ENCODE peak calls at places on chromosome 21, in seven cellular contexts. F, X, L, O, D, E and Z are unnamed samples. For H3K9me3 and H3K36me3, the result is how much of the 10 kb centered on the place peaks cover.

GRCh38 chr21:42309753-42310213 is 5.4 kb downstream of the TFF3 start:
- DNase-seq in F (peak), E (peak), L (peak), X (no peak), D (peak), O (peak), Z (no peak)

GRCh38 chr21:39705849-39706248 is 39.1 kb upstream of the IGSF5 start:
- DNase-seq in D (no peak), L (no peak), E (no peak), X (no peak), O (peak), F (no peak), Z (no peak)

GRCh38 chr21:29521872-29522271 is 223.2 kb downstream of the BACH1 start:
- DNase-seq in L (no peak), E (no peak), D (no peak), X (no peak), F (no peak), O (no peak), Z (no peak)

GRCh38 chr21:45558044-45558721 is 15.9 kb upstream of the SLC19A1 start:
- DNase-seq in O (no peak), F (no peak), X (no peak), E (peak), D (no peak), L (no peak), Z (no peak)

GRCh38 chr21:27681841-27682240 is 715.0 kb upstream of the ADAMTS5 start:
- DNase-seq in D (no peak), E (no peak), F (no peak), L (no peak), O (no peak), X (no peak), Z (no peak)

GRCh38 chr21:39809936-39810335 is 57.3 kb upstream of the PCP4 start:
- DNase-seq in F (no peak), E (no peak), D (no peak), O (no peak), X (no peak), L (no peak), Z (no peak)

GRCh38 chr21:45279446-45280177 is 8.1 kb downstream of the POFUT2 start:
- DNase-seq in X (peak), E (no peak), L (no peak), O (no peak), F (no peak), D (peak), Z (no peak)

GRCh38 chr21:45294509-45295291 is 7.0 kb upstream of the POFUT2 start:
- DNase-seq in L (peak), O (peak), X (peak), F (peak), D (peak), E (peak), Z (peak)

DNA sequence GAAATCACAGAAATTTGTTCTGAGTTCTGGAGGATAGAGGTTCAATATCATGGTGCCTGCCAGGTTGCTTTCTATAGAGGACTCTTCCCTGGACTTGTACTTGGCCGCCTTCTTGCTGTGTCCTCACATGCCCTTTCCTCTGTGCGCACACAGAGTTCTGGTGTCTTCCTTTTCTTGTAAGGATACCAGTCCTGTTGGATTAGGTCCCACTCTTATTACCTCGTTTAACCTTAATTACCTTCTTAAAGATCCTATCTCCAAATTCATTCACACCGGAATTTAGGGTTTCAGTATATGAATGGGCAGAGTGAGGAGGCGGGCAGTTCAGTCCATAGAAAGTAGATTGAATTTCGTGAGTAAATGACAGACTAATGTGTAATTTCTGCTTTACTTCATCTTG is 413.9 kb downstream of the NCAM2 start:
- DNase-seq in E (no peak), O (no peak), X (no peak), L (no peak), D (no peak), F (no peak), Z (no peak)
- H3K9me3 ChIP-seq in E (under half), O (under half), X (under half), L (under half), D (under half), F (under half), Z (under half)

GRCh38 chr21:46643379-46644177 is 8.1 kb downstream of the PRMT2 start:
- DNase-seq in E (no peak), D (no peak), X (no peak), L (no peak), O (no peak), F (no peak), Z (no peak)
- H3K36me3 ChIP-seq in E (half or more), D (under half), X (half or more), L (under half), O (half or more), F (under half), Z (under half)

GRCh38 chr21:25324666-25325065 is 282.6 kb downstream of the MRPL39 start:
- DNase-seq in F (no peak), E (no peak), X (no peak), D (no peak), O (peak), L (no peak), Z (peak)
- H3K9me3 ChIP-seq in F (under half), E (under half), X (under half), D (under half), O (under half), L (under half), Z (under half)

DNA sequence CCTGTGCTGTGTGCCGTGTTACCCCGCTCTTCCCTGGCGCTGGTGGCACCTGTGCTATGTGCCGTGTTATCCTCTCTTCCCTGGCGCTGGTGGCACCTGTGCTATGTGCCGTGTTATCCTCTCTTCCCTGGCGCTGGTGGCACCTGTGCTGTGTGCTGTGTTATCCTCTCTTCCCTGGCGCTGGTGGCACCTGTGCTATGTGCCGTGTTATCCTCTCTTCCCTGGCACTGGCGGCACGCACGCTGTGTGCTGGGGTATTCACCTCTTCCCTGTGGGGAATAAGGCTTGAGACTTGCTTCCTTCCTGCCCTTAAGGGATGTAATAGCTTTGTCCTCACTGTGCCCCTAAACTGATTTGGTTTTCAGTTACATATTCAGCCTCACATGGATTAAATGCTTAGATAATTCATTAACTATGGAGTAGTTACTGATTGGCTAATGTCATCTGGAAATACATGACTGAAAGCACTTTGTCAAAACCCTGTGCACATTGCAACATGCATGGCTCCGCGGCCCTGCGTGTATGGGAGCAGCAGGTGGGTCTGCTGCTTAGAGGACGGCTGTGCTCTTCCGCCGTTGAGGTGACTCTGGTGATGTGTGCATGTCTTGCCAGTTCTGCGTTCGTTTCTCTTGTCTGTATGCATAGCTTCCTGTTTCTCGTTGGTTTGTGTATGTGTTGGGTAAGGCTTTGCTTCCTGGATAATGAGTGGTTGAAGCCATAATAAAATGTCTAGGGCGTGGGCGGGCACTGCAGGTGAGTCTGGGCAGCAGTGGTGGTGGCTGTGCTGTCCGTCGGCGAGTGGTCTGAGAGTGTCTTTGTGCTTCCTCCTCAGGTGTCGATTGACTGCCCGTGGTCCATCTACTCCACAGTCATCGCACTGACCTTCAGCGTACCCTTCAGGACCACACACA is 17.9 kb upstream of the PWP2 start:
- DNase-seq in O (no peak), F (peak), L (no peak), X (peak), E (no peak), D (no peak), Z (no peak)
- H3K36me3 ChIP-seq in O (half or more), F (under half), L (under half), X (half or more), E (half or more), D (under half), Z (half or more)

DNA sequence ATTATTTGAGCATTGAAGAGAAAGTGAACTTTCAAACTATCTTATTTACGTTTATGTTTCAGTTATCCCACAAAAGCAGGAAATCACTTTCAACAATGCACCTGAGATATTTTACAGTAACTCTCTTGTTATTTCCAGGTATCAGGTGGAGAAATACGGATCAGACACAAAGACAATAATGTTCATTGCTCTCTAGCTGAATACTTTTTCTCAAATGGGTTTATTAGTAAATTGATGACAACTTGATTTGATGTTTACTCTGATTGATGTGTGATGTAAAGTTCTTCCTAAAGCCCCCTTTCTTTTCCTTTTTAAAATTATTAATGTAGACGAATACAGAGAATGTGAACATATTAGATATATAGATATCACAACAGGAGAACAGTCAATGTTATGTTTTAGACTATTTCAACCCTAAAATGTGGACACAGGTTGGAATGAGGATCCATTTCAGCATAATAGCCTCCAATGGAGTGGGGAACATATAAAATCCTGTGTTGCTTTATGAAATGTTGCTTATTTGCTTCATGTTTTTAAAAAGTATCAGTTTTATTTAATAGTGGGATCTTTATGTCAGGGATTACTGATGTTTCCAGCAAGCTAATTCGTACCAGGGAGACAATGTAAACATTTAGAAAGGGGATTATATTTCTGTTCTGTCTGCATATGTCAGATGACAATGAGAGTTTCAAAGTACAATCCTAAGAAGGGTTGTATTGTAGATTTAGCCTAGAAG is 1522.3 kb upstream of the TPTE start:
- DNase-seq in E (no peak), F (no peak), L (no peak), O (no peak), D (no peak), X (no peak), Z (no peak)
- H3K9me3 ChIP-seq in E (under half), F (under half), L (under half), O (under half), D (under half), X (under half), Z (under half)